ENCODE peak calls at places on chromosome 22, in five cellular contexts. One of them, this sample, is unnamed.

GRCh38 chr22:50140615-50141014 is 29.9 kb upstream of the PANX2 start:
- DNase-seq in PC-3: no peak
- DNase-seq in activated CD4-positive, alpha-beta T cell treated with anti-CD3 and anti-CD28 coated beads for 48 hours: no peak
- DNase-seq in AML-193: peak
- DNase-seq in NCI-H2171 treated with DMSO at 0.1 percent for 48 hours: no peak
- DNase-seq in this sample: no peak

GRCh38 chr22:37775785-37776638 is 31.7 kb upstream of the GCAT start:
- DNase-seq in NCI-H2171 treated with DMSO at 0.1 percent for 48 hours: no peak
- DNase-seq in PC-3: peak
- DNase-seq in activated CD4-positive, alpha-beta T cell treated with anti-CD3 and anti-CD28 coated beads for 48 hours: no peak
- DNase-seq in AML-193: no peak
- DNase-seq in this sample: no peak

GRCh38 chr22:17955611-17956379 is 68.6 kb downstream of the MICAL3 start:
- DNase-seq in AML-193: no peak
- DNase-seq in activated CD4-positive, alpha-beta T cell treated with anti-CD3 and anti-CD28 coated beads for 48 hours: no peak
- DNase-seq in NCI-H2171 treated with DMSO at 0.1 percent for 48 hours: no peak
- DNase-seq in PC-3: no peak
- DNase-seq in this sample: no peak

GRCh38 chr22:43327039-43327438 is 16.1 kb downstream of the SCUBE1 start:
- DNase-seq in PC-3: no peak
- DNase-seq in AML-193: no peak
- DNase-seq in activated CD4-positive, alpha-beta T cell treated with anti-CD3 and anti-CD28 coated beads for 48 hours: no peak
- DNase-seq in NCI-H2171 treated with DMSO at 0.1 percent for 48 hours: no peak
- DNase-seq in this sample: no peak

GRCh38 chr22:18091916-18092526 is 14.2 kb downstream of the PEX26 start:
- DNase-seq in AML-193: no peak
- DNase-seq in activated CD4-positive, alpha-beta T cell treated with anti-CD3 and anti-CD28 coated beads for 48 hours: peak
- DNase-seq in PC-3: no peak
- DNase-seq in NCI-H2171 treated with DMSO at 0.1 percent for 48 hours: no peak
- DNase-seq in this sample: peak

GRCh38 chr22:48894064-48894671 is 933.5 kb downstream of the BRD1 start:
- DNase-seq in activated CD4-positive, alpha-beta T cell treated with anti-CD3 and anti-CD28 coated beads for 48 hours: peak
- DNase-seq in AML-193: no peak
- DNase-seq in NCI-H2171 treated with DMSO at 0.1 percent for 48 hours: no peak
- DNase-seq in PC-3: no peak
- DNase-seq in this sample: no peak

GRCh38 chr22:38938925-38939324 is 18.5 kb upstream of the APOBEC3A start:
- DNase-seq in AML-193: no peak
- DNase-seq in NCI-H2171 treated with DMSO at 0.1 percent for 48 hours: no peak
- DNase-seq in PC-3: no peak
- DNase-seq in activated CD4-positive, alpha-beta T cell treated with anti-CD3 and anti-CD28 coated beads for 48 hours: no peak
- DNase-seq in this sample: no peak

GRCh38 chr22:20111045-20111688 is 4.7 kb upstream of the RANBP1 start:
- DNase-seq in NCI-H2171 treated with DMSO at 0.1 percent for 48 hours: peak
- DNase-seq in AML-193: no peak
- DNase-seq in activated CD4-positive, alpha-beta T cell treated with anti-CD3 and anti-CD28 coated beads for 48 hours: peak
- DNase-seq in PC-3: peak
- DNase-seq in this sample: no peak

GRCh38 chr22:38793721-38794466 is at the start of gene DNAL4:
- DNase-seq in NCI-H2171 treated with DMSO at 0.1 percent for 48 hours: peak
- DNase-seq in AML-193: peak
- DNase-seq in PC-3: peak
- DNase-seq in activated CD4-positive, alpha-beta T cell treated with anti-CD3 and anti-CD28 coated beads for 48 hours: peak
- DNase-seq in this sample: peak

GRCh38 chr22:19526702-19527111 is 2.5 kb upstream of the CLDN5 start:
- DNase-seq in AML-193: no peak
- DNase-seq in NCI-H2171 treated with DMSO at 0.1 percent for 48 hours: no peak
- DNase-seq in activated CD4-positive, alpha-beta T cell treated with anti-CD3 and anti-CD28 coated beads for 48 hours: no peak
- DNase-seq in PC-3: no peak
- DNase-seq in this sample: no peak

GRCh38 chr22:43897751-43898261 is 6.0 kb upstream of the PNPLA5 start:
- DNase-seq in PC-3: peak
- DNase-seq in activated CD4-positive, alpha-beta T cell treated with anti-CD3 and anti-CD28 coated beads for 48 hours: peak
- DNase-seq in AML-193: no peak
- DNase-seq in NCI-H2171 treated with DMSO at 0.1 percent for 48 hours: no peak
- DNase-seq in this sample: no peak

GRCh38 chr22:17172172-17172833 is 13.2 kb upstream of the HDHD5 start:
- DNase-seq in activated CD4-positive, alpha-beta T cell treated with anti-CD3 and anti-CD28 coated beads for 48 hours: peak
- DNase-seq in NCI-H2171 treated with DMSO at 0.1 percent for 48 hours: no peak
- DNase-seq in PC-3: no peak
- DNase-seq in AML-193: no peak
- DNase-seq in this sample: no peak

GRCh38 chr22:39622881-39623367 is 52.4 kb downstream of the CACNA1I start:
- DNase-seq in activated CD4-positive, alpha-beta T cell treated with anti-CD3 and anti-CD28 coated beads for 48 hours: peak
- DNase-seq in NCI-H2171 treated with DMSO at 0.1 percent for 48 hours: no peak
- DNase-seq in PC-3: peak
- DNase-seq in AML-193: no peak
- DNase-seq in this sample: peak

This sample was measured in MM.1S.